ENCODE peak calls at places on chromosomes 4 and X, in four cellular contexts. One of them, this sample, is unnamed.

GRCh38 chrX:149682956-149683947 is 28.6 kb upstream of the MAGEA11 start:
- ATAC-seq in memory B cell: no peak
- ATAC-seq in foreskin keratinocyte: no peak
- ATAC-seq in pancreas: no peak
- ATAC-seq in this sample: no peak

GRCh38 chrX:21738950-21739287 is 19.0 kb downstream of the SMPX start:
- ATAC-seq in pancreas: no peak
- ATAC-seq in memory B cell: no peak
- ATAC-seq in foreskin keratinocyte: no peak
- ATAC-seq in this sample: no peak

GRCh38 chr4:118290951-118291350 is 61.9 kb downstream of the PRSS12 start:
- ATAC-seq in foreskin keratinocyte: no peak
- ATAC-seq in memory B cell: no peak
- ATAC-seq in pancreas: no peak
- ATAC-seq in this sample: no peak

GRCh38 chrX:66163849-66164401 is at the start of gene HEPH:
- ATAC-seq in foreskin keratinocyte: no peak
- ATAC-seq in memory B cell: no peak
- ATAC-seq in pancreas: no peak
- ATAC-seq in this sample: no peak

GRCh38 chrX:38816158-38816557 is 14.9 kb downstream of the MID1IP1 start:
- ATAC-seq in memory B cell: no peak
- ATAC-seq in pancreas: peak
- ATAC-seq in foreskin keratinocyte: no peak
- ATAC-seq in this sample: no peak

GRCh38 chrX:106802063-106802387 is 448 bp upstream of the TBC1D8B start:
- ATAC-seq in memory B cell: no peak
- ATAC-seq in pancreas: peak
- ATAC-seq in foreskin keratinocyte: peak
- ATAC-seq in this sample: no peak

GRCh38 chr4:57131849-57132745 is 21.9 kb upstream of the IGFBP7 start:
- ATAC-seq in pancreas: peak
- ATAC-seq in memory B cell: no peak
- ATAC-seq in foreskin keratinocyte: peak
- ATAC-seq in this sample: peak

GRCh38 chrX:82029571-82030218 is 827.8 kb downstream of the SH3BGRL start:
- ATAC-seq in memory B cell: no peak
- ATAC-seq in foreskin keratinocyte: no peak
- ATAC-seq in pancreas: no peak
- ATAC-seq in this sample: no peak

GRCh38 chrX:24682739-24683432 is 10.8 kb upstream of the POLA1 start:
- ATAC-seq in pancreas: no peak
- ATAC-seq in memory B cell: no peak
- ATAC-seq in foreskin keratinocyte: no peak
- ATAC-seq in this sample: no peak

GRCh38 chrX:9899640-9900075 is 67.5 kb upstream of the CLDN34 start:
- ATAC-seq in foreskin keratinocyte: no peak
- ATAC-seq in pancreas: no peak
- ATAC-seq in memory B cell: no peak
- ATAC-seq in this sample: no peak

GRCh38 chr4:41600243-41600642 is 62.3 kb downstream of the LIMCH1 start:
- ATAC-seq in pancreas: peak
- ATAC-seq in memory B cell: no peak
- ATAC-seq in foreskin keratinocyte: peak
- ATAC-seq in this sample: peak

GRCh38 chrX:51192104-51192503 is 140.5 kb upstream of the NUDT10 start:
- ATAC-seq in foreskin keratinocyte: no peak
- ATAC-seq in pancreas: no peak
- ATAC-seq in memory B cell: no peak
- ATAC-seq in this sample: no peak

GRCh38 chrX:155048997-155049619 is 21.8 kb downstream of the CMC4 start:
- ATAC-seq in pancreas: peak
- ATAC-seq in foreskin keratinocyte: peak
- ATAC-seq in memory B cell: peak
- ATAC-seq in this sample: no peak

GRCh38 chr4:20675786-20676185 is 24.5 kb upstream of the PACRGL start:
- ATAC-seq in memory B cell: no peak
- ATAC-seq in pancreas: no peak
- ATAC-seq in foreskin keratinocyte: no peak
- ATAC-seq in this sample: no peak

GRCh38 chr4:19104176-19104575 is 1082.6 kb upstream of the LCORL start:
- ATAC-seq in memory B cell: no peak
- ATAC-seq in pancreas: no peak
- ATAC-seq in foreskin keratinocyte: no peak
- ATAC-seq in this sample: no peak

GRCh38 chr4:168925789-168926490 is 84.1 kb downstream of the CBR4 start:
- ATAC-seq in pancreas: no peak
- ATAC-seq in memory B cell: no peak
- ATAC-seq in foreskin keratinocyte: no peak
- ATAC-seq in this sample: no peak

GRCh38 chr4:165986956-165987698 is 114.1 kb downstream of the TLL1 start:
- ATAC-seq in foreskin keratinocyte: no peak
- ATAC-seq in pancreas: no peak
- ATAC-seq in memory B cell: no peak
- ATAC-seq in this sample: no peak

GRCh38 chr4:150960818-150961217 is 54.3 kb downstream of the LRBA start:
- ATAC-seq in foreskin keratinocyte: peak
- ATAC-seq in pancreas: peak
- ATAC-seq in memory B cell: no peak
- ATAC-seq in this sample: peak

GRCh38 chr4:54277691-54278090 is 48.6 kb downstream of the PDGFRA start:
- ATAC-seq in memory B cell: no peak
- ATAC-seq in pancreas: peak
- ATAC-seq in foreskin keratinocyte: peak
- ATAC-seq in this sample: peak

GRCh38 chr4:165464813-165465381 is 86.1 kb downstream of the CPE start:
- ATAC-seq in foreskin keratinocyte: peak
- ATAC-seq in memory B cell: peak
- ATAC-seq in pancreas: peak
- ATAC-seq in this sample: peak

GRCh38 chr4:78734451-78735003 is 41.6 kb upstream of the BMP2K start:
- ATAC-seq in foreskin keratinocyte: no peak
- ATAC-seq in memory B cell: peak
- ATAC-seq in pancreas: no peak
- ATAC-seq in this sample: no peak

GRCh38 chr4:8560265-8561047 is 19.7 kb upstream of the GPR78 start:
- ATAC-seq in memory B cell: no peak
- ATAC-seq in pancreas: no peak
- ATAC-seq in foreskin keratinocyte: peak
- ATAC-seq in this sample: peak

GRCh38 chrX:31436424-31436823 is 364.6 kb upstream of the FTHL17 start:
- ATAC-seq in foreskin keratinocyte: no peak
- ATAC-seq in memory B cell: no peak
- ATAC-seq in pancreas: no peak
- ATAC-seq in this sample: no peak

GRCh38 chr4:1644906-1645657 is 39.0 kb downstream of the FAM53A start:
- ATAC-seq in memory B cell: no peak
- ATAC-seq in pancreas: peak
- ATAC-seq in foreskin keratinocyte: peak
- ATAC-seq in this sample: peak

GRCh38 chr4:154620111-154620510 is 7.7 kb upstream of the FGG start:
- ATAC-seq in pancreas: no peak
- ATAC-seq in memory B cell: no peak
- ATAC-seq in foreskin keratinocyte: no peak
- ATAC-seq in this sample: no peak

This sample was measured in esophagus mucosa.